ENCODE peak calls at places on chromosomes 5 and 9, in four cellular contexts. One of them, this sample, is unnamed.

GRCh38 chr9:87140605-87141109 is 193.4 kb upstream of the GAS1 start:
- DNase-seq in upper lobe of right lung: no peak
- DNase-seq in GM06990: no peak
- DNase-seq in fibroblast of mammary gland: peak; percentile 63
- DNase-seq in this sample: no peak

GRCh38 chr9:87732756-87733155 is 6.8 kb downstream of the CTSL start:
- DNase-seq in GM06990: no peak
- DNase-seq in upper lobe of right lung: no peak
- DNase-seq in fibroblast of mammary gland: no peak
- DNase-seq in this sample: no peak

GRCh38 chr9:2777454-2777853 is 60.1 kb downstream of the KCNV2 start:
- DNase-seq in fibroblast of mammary gland: no peak
- DNase-seq in GM06990: no peak
- DNase-seq in upper lobe of right lung: no peak
- DNase-seq in this sample: no peak

GRCh38 chr9:114911167-114911821 is 19.1 kb downstream of the TNFSF8 start:
- DNase-seq in upper lobe of right lung: no peak
- DNase-seq in fibroblast of mammary gland: peak; percentile 59
- DNase-seq in GM06990: no peak
- DNase-seq in this sample: no peak

GRCh38 chr5:14264605-14265316 is 121.6 kb downstream of the TRIO start:
- DNase-seq in fibroblast of mammary gland: peak; percentile 94
- DNase-seq in GM06990: peak; percentile 89
- DNase-seq in upper lobe of right lung: peak; percentile 95
- DNase-seq in this sample: peak; percentile 89

GRCh38 chr9:27351438-27351837 is 54.5 kb upstream of the EQTN start:
- DNase-seq in upper lobe of right lung: no peak
- DNase-seq in fibroblast of mammary gland: no peak
- DNase-seq in GM06990: no peak
- DNase-seq in this sample: no peak

GRCh38 chr9:97990259-97990658 is 7.1 kb downstream of the ANP32B start:
- DNase-seq in GM06990: no peak
- DNase-seq in upper lobe of right lung: no peak
- DNase-seq in fibroblast of mammary gland: peak; percentile 66
- DNase-seq in this sample: no peak

GRCh38 chr9:110742741-110743371 is 74.3 kb downstream of the MUSK start:
- DNase-seq in GM06990: no peak
- DNase-seq in upper lobe of right lung: no peak
- DNase-seq in fibroblast of mammary gland: peak; percentile 93
- DNase-seq in this sample: no peak

GRCh38 chr5:10201223-10201868 is 48.3 kb downstream of the ATPSCKMT start:
- DNase-seq in upper lobe of right lung: no peak
- DNase-seq in GM06990: no peak
- DNase-seq in fibroblast of mammary gland: peak; percentile 16
- DNase-seq in this sample: no peak

GRCh38 chr9:11016081-11016480 is 403.3 kb upstream of the PTPRD start:
- DNase-seq in upper lobe of right lung: no peak
- DNase-seq in fibroblast of mammary gland: no peak
- DNase-seq in GM06990: no peak
- DNase-seq in this sample: no peak

GRCh38 chr9:3473402-3473801 is 52.4 kb downstream of the RFX3 start:
- DNase-seq in upper lobe of right lung: no peak
- DNase-seq in GM06990: no peak
- DNase-seq in fibroblast of mammary gland: no peak
- DNase-seq in this sample: no peak

GRCh38 chr5:16313761-16314160 is 134.2 kb upstream of the MARCHF11 start:
- DNase-seq in upper lobe of right lung: no peak
- DNase-seq in fibroblast of mammary gland: no peak
- DNase-seq in GM06990: no peak
- DNase-seq in this sample: no peak

DNA sequence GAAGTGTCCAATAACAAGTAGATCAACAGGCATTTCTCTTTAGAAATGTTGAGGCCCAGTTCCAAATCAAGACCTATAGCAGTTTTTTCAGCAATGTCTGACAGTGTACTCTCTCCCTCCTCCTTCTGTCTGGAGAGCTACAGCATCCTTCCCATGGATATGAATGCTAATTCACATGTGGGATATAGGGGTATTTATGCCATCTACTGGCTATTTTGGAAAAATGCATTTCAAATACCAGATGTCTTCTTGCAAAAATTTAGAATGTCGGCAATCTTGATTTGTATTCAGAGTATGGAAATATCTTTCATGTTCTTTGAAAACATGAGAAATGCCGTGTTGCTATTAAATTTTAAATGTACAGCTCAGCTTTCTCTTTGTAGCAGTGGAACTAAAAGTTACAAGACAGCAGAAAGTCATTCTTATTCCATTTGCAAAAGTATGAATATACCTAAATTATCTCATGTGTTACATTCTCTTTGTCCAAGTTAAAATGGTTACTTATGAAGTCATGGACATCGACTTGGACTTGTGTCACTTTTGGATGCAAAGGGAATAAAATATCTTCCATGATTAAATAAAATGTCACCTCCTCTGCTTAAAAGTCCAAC is 647.8 kb downstream of the TAF11L14 start:
- DNase-seq in upper lobe of right lung: no peak
- DNase-seq in fibroblast of mammary gland: peak; percentile 63
- DNase-seq in GM06990: no peak
- DNase-seq in this sample: peak; percentile 14
- TF ChIP-seq CTCF in upper lobe of right lung: peak; percentile 44
- TF ChIP-seq CTCF in fibroblast of mammary gland: peak; percentile 59
- TF ChIP-seq CTCF in GM06990: peak; percentile 23
- TF ChIP-seq CTCF in this sample: peak; percentile 58

DNA sequence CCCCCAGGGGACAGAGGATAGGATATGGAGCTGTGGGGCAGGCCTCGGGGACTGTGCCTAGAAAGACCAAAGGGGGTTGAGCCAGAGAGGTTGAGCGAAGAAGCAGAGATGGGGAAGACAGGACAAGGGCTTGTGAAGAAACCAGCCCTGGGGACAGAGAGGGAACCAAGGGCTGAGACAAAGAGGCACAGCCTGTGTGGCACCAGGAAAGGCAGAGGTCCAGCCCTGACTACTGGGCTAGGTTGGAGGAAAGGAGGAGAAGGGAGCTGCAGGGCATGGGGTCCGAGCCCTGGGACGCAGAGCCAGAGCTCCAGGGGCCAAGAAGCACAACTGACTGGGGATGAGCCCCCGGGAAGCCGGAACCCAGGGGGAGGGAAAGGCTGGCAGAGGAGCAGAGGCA is 9.2 kb downstream of the REEP2 start:
- DNase-seq in upper lobe of right lung: no peak
- DNase-seq in GM06990: no peak
- DNase-seq in fibroblast of mammary gland: no peak
- DNase-seq in this sample: no peak
- H3K4me3 ChIP-seq in upper lobe of right lung: no peak overlapping the region
- H3K4me3 ChIP-seq in GM06990: no peak overlapping the region
- H3K4me3 ChIP-seq in fibroblast of mammary gland: no peak overlapping the region
- H3K4me3 ChIP-seq in this sample: no peak overlapping the region

GRCh38 chr5:39977231-39977630 is 552.5 kb upstream of the DAB2 start:
- DNase-seq in upper lobe of right lung: no peak
- DNase-seq in GM06990: no peak
- DNase-seq in fibroblast of mammary gland: no peak
- DNase-seq in this sample: no peak
- TF ChIP-seq CTCF in upper lobe of right lung: no peak
- TF ChIP-seq CTCF in GM06990: no peak
- TF ChIP-seq CTCF in fibroblast of mammary gland: no peak
- TF ChIP-seq CTCF in this sample: no peak

GRCh38 chr5:74763504-74763903 is 3.4 kb downstream of the GFM2 start:
- DNase-seq in upper lobe of right lung: no peak
- DNase-seq in fibroblast of mammary gland: peak; percentile 16
- DNase-seq in GM06990: no peak
- DNase-seq in this sample: no peak

GRCh38 chr5:74765929-74766328 is 988 bp downstream of the GFM2 start:
- DNase-seq in fibroblast of mammary gland: no peak
- DNase-seq in GM06990: no peak
- DNase-seq in upper lobe of right lung: no peak
- DNase-seq in this sample: no peak

GRCh38 chr5:74761241-74761640 is 5.7 kb downstream of the GFM2 start:
- DNase-seq in upper lobe of right lung: no peak
- DNase-seq in fibroblast of mammary gland: no peak
- DNase-seq in GM06990: no peak
- DNase-seq in this sample: no peak

GRCh38 chr5:74765201-74765600 is 1.7 kb downstream of the GFM2 start:
- DNase-seq in GM06990: no peak
- DNase-seq in upper lobe of right lung: no peak
- DNase-seq in fibroblast of mammary gland: no peak
- DNase-seq in this sample: no peak

GRCh38 chr5:74762599-74762998 is 4.3 kb downstream of the GFM2 start:
- DNase-seq in upper lobe of right lung: no peak
- DNase-seq in fibroblast of mammary gland: peak; percentile 70
- DNase-seq in GM06990: no peak
- DNase-seq in this sample: peak; percentile 46
- H3K4me3 ChIP-seq in upper lobe of right lung: no peak overlapping the region
- H3K4me3 ChIP-seq in fibroblast of mammary gland: no peak overlapping the region
- H3K4me3 ChIP-seq in GM06990: no peak overlapping the region
- H3K4me3 ChIP-seq in this sample: no peak overlapping the region

GRCh38 chr5:127596501-127596900 is 52.4 kb upstream of the CTXN3 start:
- DNase-seq in GM06990: no peak
- DNase-seq in fibroblast of mammary gland: no peak
- DNase-seq in upper lobe of right lung: no peak
- DNase-seq in this sample: no peak
- TF ChIP-seq CTCF in GM06990: no peak
- TF ChIP-seq CTCF in fibroblast of mammary gland: no peak
- TF ChIP-seq CTCF in upper lobe of right lung: no peak
- TF ChIP-seq CTCF in this sample: peak; percentile 10

GRCh38 chr9:107637421-107638420 is 148.2 kb upstream of the KLF4 start:
- DNase-seq in upper lobe of right lung: peak; percentile 87
- DNase-seq in fibroblast of mammary gland: peak; percentile 96
- DNase-seq in GM06990: no peak
- DNase-seq in this sample: peak; percentile 75

GRCh38 chr9:107636596-107637405 is 147.2 kb upstream of the KLF4 start:
- DNase-seq in GM06990: no peak
- DNase-seq in upper lobe of right lung: no peak
- DNase-seq in fibroblast of mammary gland: peak; percentile 33
- DNase-seq in this sample: no peak

GRCh38 chr9:107639426-107639825 is 149.9 kb upstream of the KLF4 start:
- DNase-seq in fibroblast of mammary gland: no peak
- DNase-seq in GM06990: no peak
- DNase-seq in upper lobe of right lung: no peak
- DNase-seq in this sample: no peak

GRCh38 chr9:107638496-107638895 is 148.9 kb upstream of the KLF4 start:
- DNase-seq in GM06990: no peak
- DNase-seq in upper lobe of right lung: no peak
- DNase-seq in fibroblast of mammary gland: peak; percentile 18
- DNase-seq in this sample: no peak

DNA sequence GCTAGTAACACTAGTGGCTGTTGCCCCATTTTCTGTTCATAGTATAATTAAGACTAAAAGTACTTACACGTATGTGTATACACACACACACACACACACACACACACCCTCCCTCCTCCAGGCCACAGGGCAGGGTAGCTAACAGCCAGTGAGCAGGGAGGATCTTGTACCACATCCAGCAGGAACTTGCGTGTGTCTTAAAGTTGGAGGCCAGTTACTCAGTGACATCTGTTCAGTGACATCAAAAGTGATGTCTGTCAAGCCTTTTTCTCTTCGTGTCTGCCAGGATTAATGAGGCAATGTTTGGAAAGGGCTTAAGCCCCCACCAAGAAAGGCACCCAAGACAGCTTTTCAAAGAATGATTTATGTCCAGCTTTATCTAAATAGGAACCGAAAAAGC is 149.4 kb upstream of the KLF4 start:
- DNase-seq in GM06990: no peak
- DNase-seq in upper lobe of right lung: no peak
- DNase-seq in fibroblast of mammary gland: peak; percentile 89
- DNase-seq in this sample: no peak
- H3K4me3 ChIP-seq in GM06990: no peak overlapping the region
- H3K4me3 ChIP-seq in upper lobe of right lung: peak overlapping the region; percentile 45
- H3K4me3 ChIP-seq in fibroblast of mammary gland: no peak overlapping the region
- H3K4me3 ChIP-seq in this sample: no peak overlapping the region